ENCODE peak calls at places on chromosomes 7 and 10, in seven cellular contexts. E is HFF-Myc, M is AG04449, G is transverse colon, P is lower leg skin, H is coronary artery, T is cardiac muscle cell. I is an unnamed sample.

GRCh38 chr7:134954197-134955082 is 31.9 kb upstream of the AGBL3 start:
- DNase-seq in E (no peak), M (no peak), G (no peak), P (no peak), H (no peak), T (peak), I (no peak)

GRCh38 chr10:74875966-74876365 is 49.6 kb downstream of the KAT6B start:
- DNase-seq in E (no peak), M (no peak), G (no peak), P (no peak), H (no peak), T (no peak), I (no peak)

GRCh38 chr7:39272676-39273075 is 293.5 kb upstream of the YAE1 start:
- DNase-seq in E (no peak), M (no peak), G (no peak), P (no peak), H (no peak), T (no peak), I (no peak)

GRCh38 chr10:24483701-24484100 is 240.0 kb downstream of the ARHGAP21 start:
- DNase-seq in E (peak), M (no peak), G (peak), P (peak), H (no peak), T (peak), I (no peak)

GRCh38 chr7:4010923-4011656 is 671.0 kb upstream of the FOXK1 start:
- DNase-seq in E (no peak), M (no peak), G (no peak), P (no peak), H (peak), T (no peak), I (no peak)

GRCh38 chr7:99050971-99051370 is 92.9 kb downstream of the SMURF1 start:
- DNase-seq in E (no peak), M (no peak), G (no peak), P (no peak), H (no peak), T (no peak), I (no peak)

GRCh38 chr10:6269953-6270867 is 67.5 kb downstream of the PFKFB3 start:
- DNase-seq in E (peak), M (no peak), G (peak), P (no peak), H (no peak), T (no peak), I (no peak)

GRCh38 chr10:119370046-119370770 is 162.8 kb downstream of the GRK5 start:
- DNase-seq in E (peak), M (peak), G (no peak), P (peak), H (no peak), T (peak), I (no peak)

GRCh38 chr10:80136134-80136571 is 3.6 kb downstream of the PLAC9 start:
- DNase-seq in E (peak), M (no peak), G (no peak), P (peak), H (peak), T (peak), I (no peak)

GRCh38 chr10:3867454-3868273 is 82.7 kb upstream of the KLF6 start:
- DNase-seq in E (no peak), M (no peak), G (peak), P (no peak), H (no peak), T (no peak), I (no peak)

DNA sequence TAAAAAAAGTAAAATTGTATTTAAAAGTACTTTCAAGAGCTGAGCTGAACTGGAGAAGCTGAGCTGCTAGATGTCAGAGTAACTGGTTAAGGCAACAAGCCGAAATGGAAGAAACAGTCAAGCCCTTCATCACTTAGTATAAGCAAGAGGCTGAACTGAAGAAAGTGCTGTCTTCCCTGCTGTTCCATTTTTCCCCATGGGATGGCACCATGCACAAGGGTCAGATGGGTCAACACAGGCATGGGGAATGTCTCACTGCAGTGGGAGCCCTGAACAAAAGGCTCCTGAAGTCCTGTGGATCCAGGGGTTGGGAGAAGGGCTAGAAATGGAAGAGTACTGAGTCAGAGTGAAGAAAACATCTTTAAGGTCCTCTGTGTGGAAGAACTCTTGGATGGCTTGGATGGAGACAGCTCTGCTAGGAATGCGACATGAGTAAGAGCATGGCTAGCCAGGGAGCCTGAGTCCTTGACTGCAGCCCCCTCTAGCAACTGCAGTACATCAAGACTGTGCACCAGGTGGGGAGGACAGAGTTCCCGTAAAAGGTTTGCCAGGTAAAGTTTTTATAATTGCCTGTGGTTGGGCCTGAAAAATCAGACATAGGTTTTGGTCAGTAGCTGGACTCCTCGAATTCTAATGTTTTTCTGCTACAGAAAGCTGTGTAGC is 348.3 kb downstream of the GPR158 start:
- DNase-seq in E (no peak), M (no peak), G (no peak), P (no peak), H (no peak), T (peak), I (no peak)
- TF ChIP-seq CTCF in E (no peak), M (no peak), G (no peak), P (no peak), H (no peak), T (peak), I (no peak)

GRCh38 chr7:126856691-126857291 is 395.9 kb downstream of the GRM8 start:
- DNase-seq in E (no peak), M (no peak), G (no peak), P (no peak), H (no peak), T (no peak), I (no peak)
- TF ChIP-seq CTCF in E (peak), M (peak), G (no peak), P (no peak), H (peak), T (peak), I (peak)

GRCh38 chr10:102612964-102613275 is 31.4 kb upstream of the TRIM8 start:
- DNase-seq in E (no peak), M (no peak), G (no peak), P (no peak), H (no peak), T (no peak), I (no peak)
- TF ChIP-seq CTCF in E (no peak), M (no peak), G (no peak), P (no peak), H (no peak), T (no peak), I (no peak)

GRCh38 chr7:108972009-108972408 is 402.3 kb downstream of the DNAJB9 start:
- DNase-seq in E (no peak), M (no peak), G (no peak), P (no peak), H (no peak), T (peak), I (no peak)

GRCh38 chr7:108973075-108973474 is 403.4 kb downstream of the DNAJB9 start:
- DNase-seq in E (no peak), M (no peak), G (no peak), P (no peak), H (no peak), T (peak), I (no peak)
- TF ChIP-seq CTCF in E (no peak), M (no peak), G (no peak), P (no peak), H (no peak), T (no peak), I (no peak)